ENCODE peak calls at places on chromosome 15, in five cellular contexts. One of them, this sample, is unnamed.

GRCh38 chr15:101342065-101342464 is 47.0 kb upstream of the SNRPA1 start:
- DNase-seq in psoas muscle: no peak
- DNase-seq in H4: no peak
- DNase-seq in endothelial cell: no peak
- DNase-seq in pancreas: no peak
- DNase-seq in this sample: no peak

GRCh38 chr15:48087844-48088243 is 32.9 kb upstream of the SLC24A5 start:
- DNase-seq in endothelial cell: no peak
- DNase-seq in H4: no peak
- DNase-seq in pancreas: no peak
- DNase-seq in psoas muscle: no peak
- DNase-seq in this sample: no peak

GRCh38 chr15:31471731-31472430 is 145.2 kb downstream of the KLF13 start:
- DNase-seq in endothelial cell: no peak
- DNase-seq in pancreas: no peak
- DNase-seq in psoas muscle: no peak
- DNase-seq in H4: peak
- DNase-seq in this sample: no peak

GRCh38 chr15:73239564-73240208 is 129.1 kb downstream of the HCN4 start:
- DNase-seq in pancreas: no peak
- DNase-seq in H4: peak
- DNase-seq in endothelial cell: no peak
- DNase-seq in psoas muscle: no peak
- DNase-seq in this sample: no peak

GRCh38 chr15:60917469-60918130 is 311.5 kb downstream of the RORA start:
- DNase-seq in H4: no peak
- DNase-seq in pancreas: peak
- DNase-seq in psoas muscle: peak
- DNase-seq in endothelial cell: no peak
- DNase-seq in this sample: no peak

GRCh38 chr15:63452552-63453136 is 51.7 kb upstream of the USP3 start:
- DNase-seq in pancreas: no peak
- DNase-seq in endothelial cell: no peak
- DNase-seq in psoas muscle: no peak
- DNase-seq in H4: no peak
- DNase-seq in this sample: no peak

GRCh38 chr15:47415539-47415971 is 301.8 kb upstream of the SEMA6D start:
- DNase-seq in endothelial cell: no peak
- DNase-seq in psoas muscle: no peak
- DNase-seq in H4: no peak
- DNase-seq in pancreas: no peak
- DNase-seq in this sample: no peak

GRCh38 chr15:90000175-90000923 is 775 bp upstream of the ZNF710 start:
- DNase-seq in endothelial cell: peak
- DNase-seq in psoas muscle: peak
- DNase-seq in pancreas: no peak
- DNase-seq in H4: no peak
- DNase-seq in this sample: peak

GRCh38 chr15:70701891-70702568 is 61.3 kb downstream of the UACA start:
- DNase-seq in endothelial cell: no peak
- DNase-seq in psoas muscle: no peak
- DNase-seq in pancreas: no peak
- DNase-seq in H4: peak
- DNase-seq in this sample: no peak

GRCh38 chr15:66698318-66698961 is 3.6 kb upstream of the SMAD6 start:
- DNase-seq in pancreas: peak
- DNase-seq in psoas muscle: peak
- DNase-seq in endothelial cell: peak
- DNase-seq in H4: peak
- DNase-seq in this sample: peak

GRCh38 chr15:71219646-71220045 is 104.4 kb downstream of the THSD4 start:
- DNase-seq in psoas muscle: no peak
- DNase-seq in H4: peak
- DNase-seq in endothelial cell: no peak
- DNase-seq in pancreas: no peak
- DNase-seq in this sample: no peak

GRCh38 chr15:30990036-30990435 is 1.4 kb downstream of the MTMR10 start:
- DNase-seq in pancreas: no peak
- DNase-seq in H4: no peak
- DNase-seq in psoas muscle: no peak
- DNase-seq in endothelial cell: no peak
- DNase-seq in this sample: no peak

GRCh38 chr15:79777916-79778315 is 118.9 kb downstream of the MTHFS start:
- DNase-seq in pancreas: no peak
- DNase-seq in endothelial cell: no peak
- DNase-seq in H4: no peak
- DNase-seq in psoas muscle: no peak
- DNase-seq in this sample: no peak

GRCh38 chr15:61186905-61187865 is 41.9 kb downstream of the RORA start:
- DNase-seq in endothelial cell: no peak
- DNase-seq in pancreas: no peak
- DNase-seq in H4: no peak
- DNase-seq in psoas muscle: peak
- DNase-seq in this sample: no peak

GRCh38 chr15:60006203-60006782 is 2.2 kb downstream of the FOXB1 start:
- DNase-seq in pancreas: no peak
- DNase-seq in endothelial cell: peak
- DNase-seq in H4: peak
- DNase-seq in psoas muscle: no peak
- DNase-seq in this sample: no peak

GRCh38 chr15:96324192-96324895 is 6.2 kb upstream of the NR2F2 start:
- DNase-seq in psoas muscle: no peak
- DNase-seq in endothelial cell: no peak
- DNase-seq in H4: no peak
- DNase-seq in pancreas: no peak
- DNase-seq in this sample: no peak

GRCh38 chr15:42163291-42163690 is 6.9 kb upstream of the PLA2G4F start:
- DNase-seq in pancreas: no peak
- DNase-seq in endothelial cell: no peak
- DNase-seq in psoas muscle: no peak
- DNase-seq in H4: no peak
- DNase-seq in this sample: no peak

GRCh38 chr15:31481157-31481556 is 154.5 kb downstream of the KLF13 start:
- DNase-seq in psoas muscle: no peak
- DNase-seq in pancreas: no peak
- DNase-seq in endothelial cell: no peak
- DNase-seq in H4: no peak
- DNase-seq in this sample: no peak

GRCh38 chr15:66172339-66172980 is 81.1 kb downstream of the MEGF11 start:
- DNase-seq in pancreas: no peak
- DNase-seq in H4: no peak
- DNase-seq in psoas muscle: no peak
- DNase-seq in endothelial cell: no peak
- DNase-seq in this sample: no peak

GRCh38 chr15:66959066-66959465 is 106.3 kb upstream of the SMAD3 start:
- DNase-seq in H4: no peak
- DNase-seq in pancreas: no peak
- DNase-seq in psoas muscle: no peak
- DNase-seq in endothelial cell: no peak
- DNase-seq in this sample: no peak

GRCh38 chr15:29671308-29671981 is 150.8 kb downstream of the TJP1 start:
- DNase-seq in H4: peak
- DNase-seq in psoas muscle: no peak
- DNase-seq in pancreas: no peak
- DNase-seq in endothelial cell: no peak
- DNase-seq in this sample: no peak

GRCh38 chr15:80478075-80478474 is 73.9 kb downstream of the ARNT2 start:
- DNase-seq in psoas muscle: no peak
- DNase-seq in H4: no peak
- DNase-seq in endothelial cell: no peak
- DNase-seq in pancreas: no peak
- DNase-seq in this sample: no peak

GRCh38 chr15:83733206-83733605 is 79.3 kb downstream of the ADAMTSL3 start:
- DNase-seq in H4: no peak
- DNase-seq in psoas muscle: no peak
- DNase-seq in endothelial cell: no peak
- DNase-seq in pancreas: no peak
- DNase-seq in this sample: no peak

GRCh38 chr15:80404719-80405553 is 754 bp downstream of the ARNT2 start:
- DNase-seq in psoas muscle: peak
- DNase-seq in pancreas: peak
- DNase-seq in endothelial cell: peak
- DNase-seq in H4: no peak
- DNase-seq in this sample: peak

GRCh38 chr15:44595656-44596510 is 58.9 kb downstream of the EIF3J start:
- DNase-seq in pancreas: no peak
- DNase-seq in psoas muscle: no peak
- DNase-seq in H4: no peak
- DNase-seq in endothelial cell: no peak
- DNase-seq in this sample: no peak

GRCh38 chr15:33801954-33802353 is 166.3 kb upstream of the CHRM5 start:
- DNase-seq in endothelial cell: no peak
- DNase-seq in H4: peak
- DNase-seq in psoas muscle: no peak
- DNase-seq in pancreas: no peak
- DNase-seq in this sample: no peak

GRCh38 chr15:70420421-70421196 is 322.9 kb upstream of the TLE3 start:
- DNase-seq in endothelial cell: no peak
- DNase-seq in H4: no peak
- DNase-seq in pancreas: no peak
- DNase-seq in psoas muscle: no peak
- DNase-seq in this sample: no peak

GRCh38 chr15:25250011-25250596 is 188.7 kb downstream of the UBE3A start:
- DNase-seq in pancreas: no peak
- DNase-seq in psoas muscle: no peak
- DNase-seq in H4: no peak
- DNase-seq in endothelial cell: no peak
- DNase-seq in this sample: no peak

GRCh38 chr15:89490081-89490480 is 6.3 kb downstream of the RHCG start:
- DNase-seq in pancreas: no peak
- DNase-seq in H4: no peak
- DNase-seq in psoas muscle: no peak
- DNase-seq in endothelial cell: no peak
- DNase-seq in this sample: no peak

GRCh38 chr15:64216722-64217428 is 54.1 kb upstream of the PPIB start:
- DNase-seq in endothelial cell: no peak
- DNase-seq in psoas muscle: no peak
- DNase-seq in H4: no peak
- DNase-seq in pancreas: peak
- DNase-seq in this sample: no peak

GRCh38 chr15:32688151-32688639 is 29.6 kb upstream of the GREM1 start:
- DNase-seq in endothelial cell: no peak
- DNase-seq in pancreas: peak
- DNase-seq in H4: peak
- DNase-seq in psoas muscle: no peak
- DNase-seq in this sample: no peak

GRCh38 chr15:31267161-31268107 is 59.2 kb upstream of the KLF13 start:
- DNase-seq in H4: no peak
- DNase-seq in endothelial cell: no peak
- DNase-seq in pancreas: no peak
- DNase-seq in psoas muscle: no peak
- DNase-seq in this sample: no peak

GRCh38 chr15:99042909-99043308 is 35.3 kb upstream of the PGPEP1L start:
- DNase-seq in H4: no peak
- DNase-seq in endothelial cell: no peak
- DNase-seq in pancreas: no peak
- DNase-seq in psoas muscle: no peak
- DNase-seq in this sample: no peak

GRCh38 chr15:92930776-92931175 is 30.7 kb downstream of the CHD2 start:
- DNase-seq in H4: no peak
- DNase-seq in psoas muscle: no peak
- DNase-seq in endothelial cell: no peak
- DNase-seq in pancreas: no peak
- DNase-seq in this sample: no peak

GRCh38 chr15:31235298-31236183 is 91.1 kb upstream of the KLF13 start:
- DNase-seq in H4: no peak
- DNase-seq in psoas muscle: no peak
- DNase-seq in endothelial cell: no peak
- DNase-seq in pancreas: peak
- DNase-seq in this sample: peak

GRCh38 chr15:63495343-63495742 is 9.1 kb upstream of the USP3 start:
- DNase-seq in H4: no peak
- DNase-seq in psoas muscle: no peak
- DNase-seq in endothelial cell: no peak
- DNase-seq in pancreas: no peak
- DNase-seq in this sample: no peak

GRCh38 chr15:40731034-40731433 is 24.0 kb downstream of the RMDN3 start:
- DNase-seq in endothelial cell: no peak
- DNase-seq in pancreas: no peak
- DNase-seq in psoas muscle: no peak
- DNase-seq in H4: no peak
- DNase-seq in this sample: no peak

GRCh38 chr15:92914768-92915221 is 14.7 kb downstream of the CHD2 start:
- DNase-seq in psoas muscle: no peak
- DNase-seq in endothelial cell: no peak
- DNase-seq in pancreas: no peak
- DNase-seq in H4: peak
- DNase-seq in this sample: no peak